ENCODE peak calls at places on chromosomes 6 and 20, in eight cellular contexts. F is activated naive CD8-positive, alpha-beta T cell treated with anti-CD3 and anti-CD28 coated beads for 36 hours; J is ovary; C is nephron progenitor cell; D is HCT116; L is myocyte; K is hypothalamus; H is HS-5. S is an unnamed sample.

GRCh38 chr6:35775031-35775430 is 1.4 kb upstream of the CLPSL2 start:
- DNase-seq in F (no peak), K (no peak), H (no peak), C (no peak), D (no peak), J (no peak), L (no peak), S (no peak)

GRCh38 chr6:38149526-38149925 is 330.0 kb downstream of the ZFAND3 start:
- DNase-seq in H (no peak), J (no peak), F (no peak), C (no peak), K (no peak), D (no peak), L (no peak), S (no peak)

GRCh38 chr6:32462609-32463008 is 22.9 kb downstream of the HLA-DRA start:
- DNase-seq in D (no peak), C (no peak), L (peak), F (peak), J (no peak), K (no peak), H (no peak), S (peak)

GRCh38 chr6:35906499-35906846 is 14.4 kb downstream of the SRPK1 start:
- DNase-seq in J (no peak), H (no peak), D (no peak), K (no peak), L (no peak), F (no peak), C (no peak), S (no peak)

GRCh38 chr20:2133318-2134183 is 31.9 kb downstream of the STK35 start:
- DNase-seq in C (no peak), L (peak), J (no peak), K (no peak), D (no peak), F (no peak), H (no peak), S (no peak)

GRCh38 chr6:16948376-16948775 is 153.5 kb upstream of the STMND1 start:
- DNase-seq in D (no peak), K (no peak), H (no peak), J (no peak), F (no peak), C (no peak), L (no peak), S (no peak)

GRCh38 chr6:169510871-169511270 is 191.0 kb downstream of the WDR27 start:
- DNase-seq in F (no peak), J (no peak), K (no peak), C (no peak), H (no peak), D (no peak), L (no peak), S (no peak)

GRCh38 chr6:53984163-53984562 is 127.1 kb upstream of the MLIP start:
- DNase-seq in H (peak), K (no peak), F (no peak), L (peak), J (no peak), C (no peak), D (peak), S (peak)

S was measured in RKO.